ENCODE peak calls at places on chromosome 22, in six cellular contexts. P, K, N, L, Q and A are unnamed samples.

GRCh38 chr22:22916215-22916951 is 28.8 kb downstream of the IGLL5 start:
- DNase-seq in P (no peak), K (no peak), N (no peak), L (no peak), Q (no peak), A (no peak)

GRCh38 chr22:37561209-37562048 is 1.1 kb downstream of the CDC42EP1 start:
- DNase-seq in P (peak), K (peak), N (peak), L (peak), Q (peak), A (peak)

GRCh38 chr22:31610611-31611010 is 51.4 kb downstream of the PISD start:
- DNase-seq in P (no peak), K (no peak), N (no peak), L (no peak), Q (no peak), A (no peak)

GRCh38 chr22:32818446-32819115 is 17.1 kb downstream of the TIMP3 start:
- DNase-seq in P (no peak), K (no peak), N (no peak), L (no peak), Q (no peak), A (no peak)

GRCh38 chr22:20952544-20953341 is 14.3 kb upstream of the AIFM3 start:
- DNase-seq in P (no peak), K (no peak), N (no peak), L (no peak), Q (no peak), A (no peak)

GRCh38 chr22:49571326-49571725 is 256.3 kb downstream of the BRD1 start:
- DNase-seq in P (no peak), K (no peak), N (no peak), L (peak), Q (no peak), A (no peak)

GRCh38 chr22:48842976-48843375 is 984.7 kb downstream of the BRD1 start:
- DNase-seq in P (no peak), K (no peak), N (no peak), L (no peak), Q (no peak), A (no peak)

GRCh38 chr22:26610072-26610958 is 7.5 kb downstream of the CRYBB1 start:
- DNase-seq in P (no peak), K (peak), N (peak), L (no peak), Q (peak), A (peak)

GRCh38 chr22:45757068-45757467 is 85.4 kb downstream of the ATXN10 start:
- DNase-seq in P (no peak), K (peak), N (no peak), L (no peak), Q (no peak), A (no peak)

GRCh38 chr22:20204281-20204680 is 53.4 kb upstream of the CCDC188 start:
- DNase-seq in P (no peak), K (no peak), N (no peak), L (no peak), Q (no peak), A (no peak)

GRCh38 chr22:27991586-27992293 is 72.7 kb upstream of the PITPNB start:
- DNase-seq in P (no peak), K (no peak), N (no peak), L (peak), Q (no peak), A (no peak)

GRCh38 chr22:17366830-17367229 is 2.4 kb upstream of the CECR2 start:
- DNase-seq in P (no peak), K (no peak), N (peak), L (no peak), Q (peak), A (no peak)

GRCh38 chr22:38921126-38921525 is 36.3 kb upstream of the APOBEC3A start:
- DNase-seq in P (no peak), K (no peak), N (no peak), L (peak), Q (no peak), A (peak)

GRCh38 chr22:19765477-19766234 is 5.1 kb downstream of the TBX1 start:
- DNase-seq in P (no peak), K (no peak), N (no peak), L (peak), Q (no peak), A (peak)

GRCh38 chr22:21857501-21857914 is 9.9 kb downstream of the MAPK1 start:
- DNase-seq in P (no peak), K (peak), N (peak), L (no peak), Q (no peak), A (no peak)

GRCh38 chr22:43128928-43129424 is 14.2 kb downstream of the MCAT start:
- DNase-seq in P (no peak), K (no peak), N (no peak), L (no peak), Q (no peak), A (no peak)

GRCh38 chr22:36417281-36417686 is 29.5 kb upstream of the MYH9 start:
- DNase-seq in P (no peak), K (peak), N (peak), L (peak), Q (no peak), A (peak)

GRCh38 chr22:28497188-28497587 is 182.5 kb downstream of the TTC28 start:
- DNase-seq in P (no peak), K (peak), N (no peak), L (no peak), Q (no peak), A (no peak)

GRCh38 chr22:35540600-35541253 is at the start of gene RASD2:
- DNase-seq in P (no peak), K (peak), N (no peak), L (no peak), Q (peak), A (peak)

GRCh38 chr22:37197451-37198289 is 9.6 kb upstream of the C1QTNF6 start:
- DNase-seq in P (no peak), K (peak), N (peak), L (no peak), Q (peak), A (peak)

GRCh38 chr22:45626198-45626651 is 45.4 kb upstream of the ATXN10 start:
- DNase-seq in P (no peak), K (no peak), N (no peak), L (peak), Q (no peak), A (peak)

GRCh38 chr22:37279469-37279868 is 2.8 kb upstream of the CYTH4 start:
- DNase-seq in P (no peak), K (peak), N (no peak), L (no peak), Q (no peak), A (no peak)